ENCODE peak calls at places on chromosomes 11 and 22, in ten cellular contexts. Z is GM23248; A is mesothelial cell of epicardium; Q is left cardiac atrium; L is NCI-H187 treated with DMSO at 0.1 percent for 48 hours; B is MM.1S; O is activated CD4-positive, alpha-beta T cell treated with anti-CD3 and anti-CD28 coated beads, Interleukin-2, amount 50 U/mL, for 1 hour; W is NCI-H345; G is posterior vena cava; F is left ventricle myocardium inferior. P is an unnamed sample.

GRCh38 chr22:47561766-47562165 is 799.3 kb downstream of the TBC1D22A start:
- DNase-seq in W (no peak), Z (no peak), G (no peak), Q (no peak), O (no peak), A (no peak), L (no peak), B (no peak), F (no peak), P (no peak)

GRCh38 chr22:30020511-30020910 is 59.8 kb upstream of the HORMAD2 start:
- DNase-seq in W (no peak), A (no peak), B (no peak), G (no peak), Q (no peak), O (no peak), F (no peak), L (no peak), Z (no peak), P (no peak)

GRCh38 chr11:128503231-128503991 is 83.9 kb downstream of the ETS1 start:
- DNase-seq in W (no peak), Q (no peak), G (no peak), A (no peak), O (no peak), B (no peak), L (no peak), Z (peak), F (no peak), P (peak)

GRCh38 chr11:78371221-78371899 is 46.3 kb downstream of the GAB2 start:
- DNase-seq in Z (no peak), O (no peak), L (peak), F (no peak), Q (no peak), B (no peak), G (no peak), W (peak), A (no peak), P (no peak)

GRCh38 chr22:23397618-23398567 is 182.2 kb downstream of the IGLL1 start:
- DNase-seq in O (no peak), A (no peak), G (peak), Z (no peak), F (no peak), L (no peak), Q (no peak), B (no peak), W (no peak), P (no peak)

GRCh38 chr11:95596011-95596489 is 193.5 kb downstream of the FAM76B start:
- DNase-seq in Z (peak), F (no peak), A (no peak), W (no peak), L (no peak), B (no peak), Q (no peak), G (no peak), O (no peak), P (no peak)

GRCh38 chr22:44664149-44664548 is 37.9 kb upstream of the PRR5 start:
- DNase-seq in F (peak), L (no peak), O (peak), Z (no peak), B (no peak), G (peak), A (no peak), W (no peak), Q (peak), P (peak)

GRCh38 chr11:120540744-120541143 is 29.2 kb downstream of the GRIK4 start:
- DNase-seq in W (peak), O (no peak), F (no peak), G (no peak), L (no peak), A (no peak), Q (no peak), B (no peak), Z (no peak), P (no peak)

GRCh38 chr22:31678748-31679147 is 16.7 kb upstream of the PISD start:
- DNase-seq in A (no peak), B (no peak), Z (no peak), Q (no peak), W (no peak), L (no peak), O (no peak), F (no peak), G (no peak), P (no peak)

GRCh38 chr11:44604171-44604581 is 38.7 kb downstream of the CD82 start:
- DNase-seq in W (peak), Q (no peak), Z (peak), F (no peak), O (no peak), B (no peak), A (no peak), L (no peak), G (no peak), P (no peak)

GRCh38 chr22:46147471-46148267 is 2.7 kb upstream of the PPARA start:
- DNase-seq in W (no peak), Z (no peak), L (no peak), F (peak), B (no peak), A (no peak), Q (no peak), O (no peak), G (peak), P (no peak)

GRCh38 chr11:27443746-27444465 is 28.7 kb downstream of the LGR4 start:
- DNase-seq in W (peak), Q (no peak), F (no peak), G (no peak), B (no peak), O (no peak), L (no peak), Z (no peak), A (no peak), P (no peak)